ENCODE peak calls at places on chromosomes 3 and 15, in seven cellular contexts. R is mesendoderm; A is stimulated activated CD4-positive, alpha-beta T cell treated with anti-CD3 and anti-CD28 coated beads, Interleukin-4, amount 100 ng/mL, for 1 hour; I is HFFc6; U is cardiac muscle cell; C is NCI-H446; M is hypothalamus. V is an unnamed sample.

GRCh38 chr3:155079795-155080546 is at the start of gene MME:
- DNase-seq in U (peak), R (peak), A (no peak), M (no peak), I (peak), C (peak), V (peak)

GRCh38 chr3:72042397-72043211 is 257.7 kb upstream of the PROK2 start:
- DNase-seq in C (no peak), M (no peak), A (no peak), R (peak), I (peak), U (peak), V (no peak)

GRCh38 chr15:80429964-80430363 is 25.8 kb downstream of the ARNT2 start:
- DNase-seq in R (no peak), U (no peak), A (no peak), C (no peak), I (no peak), M (no peak), V (no peak)

GRCh38 chr3:150232992-150233451 is 175.1 kb upstream of the TSC22D2 start:
- DNase-seq in C (peak), U (peak), R (no peak), M (no peak), A (no peak), I (no peak), V (peak)

GRCh38 chr15:39781967-39782292 is 711 bp downstream of the FSIP1 start:
- DNase-seq in R (no peak), M (no peak), I (no peak), C (no peak), U (no peak), A (no peak), V (no peak)

GRCh38 chr3:154956815-154957214 is 123.3 kb upstream of the MME start:
- DNase-seq in A (no peak), R (no peak), C (no peak), M (no peak), I (no peak), U (no peak), V (no peak)

GRCh38 chr15:100878601-100879000 is 1.0 kb upstream of the ALDH1A3 start:
- DNase-seq in M (no peak), R (peak), I (no peak), A (no peak), U (no peak), C (no peak), V (no peak)

GRCh38 chr15:37078000-37078399 is 22.3 kb downstream of the MEIS2 start:
- DNase-seq in A (no peak), I (no peak), M (no peak), U (no peak), C (no peak), R (no peak), V (no peak)

GRCh38 chr3:48409291-48410201 is 20.3 kb downstream of the PLXNB1 start:
- DNase-seq in I (no peak), R (no peak), A (no peak), C (no peak), U (no peak), M (no peak), V (no peak)

GRCh38 chr3:129620828-129621605 is 14.5 kb upstream of the PLXND1 start:
- DNase-seq in U (no peak), M (no peak), C (no peak), I (no peak), R (no peak), A (no peak), V (no peak)

GRCh38 chr15:65530318-65531111 is at the start of gene HACD3:
- DNase-seq in U (peak), A (peak), M (peak), I (peak), C (peak), R (peak), V (peak)

GRCh38 chr15:44034933-44035624 is 160.0 kb downstream of the FRMD5 start:
- DNase-seq in C (peak), M (no peak), I (peak), R (no peak), A (no peak), U (peak), V (no peak)

GRCh38 chr3:184642623-184643308 is 69.1 kb downstream of the MAGEF1 start:
- DNase-seq in C (no peak), U (no peak), M (no peak), A (no peak), R (peak), I (no peak), V (no peak)

GRCh38 chr3:197117107-197117506 is 87.5 kb upstream of the MELTF start:
- DNase-seq in R (peak), A (no peak), I (peak), U (no peak), M (no peak), C (no peak), V (no peak)

GRCh38 chr15:87120555-87120954 is 1040.9 kb downstream of the AGBL1 start:
- DNase-seq in R (no peak), I (no peak), C (no peak), U (no peak), A (no peak), M (no peak), V (no peak)

GRCh38 chr15:25763206-25763880 is 99.8 kb downstream of the ATP10A start:
- DNase-seq in U (no peak), M (no peak), A (no peak), C (no peak), I (no peak), R (no peak), V (peak)

GRCh38 chr15:71495381-71495780 is 315.0 kb upstream of the NR2E3 start:
- DNase-seq in U (no peak), M (no peak), R (no peak), C (no peak), A (no peak), I (no peak), V (no peak)

GRCh38 chr3:79602385-79602784 is 165.4 kb downstream of the ROBO1 start:
- DNase-seq in U (no peak), M (no peak), C (no peak), I (no peak), A (no peak), R (peak), V (no peak)

GRCh38 chr15:51736646-51737537 is 563 bp downstream of the LYSMD2 start:
- DNase-seq in I (no peak), U (peak), C (peak), M (peak), A (peak), R (peak), V (peak)

GRCh38 chr15:44666208-44667038 is 3.0 kb upstream of the SPG11 start:
- DNase-seq in I (no peak), A (no peak), M (no peak), C (no peak), R (no peak), U (no peak), V (no peak)

GRCh38 chr3:45038096-45038455 is 12.0 kb downstream of the CLEC3B start:
- DNase-seq in C (no peak), U (no peak), M (no peak), R (no peak), A (no peak), I (no peak), V (no peak)

GRCh38 chr3:53161345-53161819 is 373 bp downstream of the PRKCD start:
- DNase-seq in C (no peak), M (no peak), I (no peak), R (no peak), U (no peak), A (peak), V (no peak)

GRCh38 chr3:161244538-161244937 is 23.4 kb downstream of the NMD3 start:
- DNase-seq in U (no peak), A (no peak), I (no peak), C (no peak), R (no peak), M (no peak), V (no peak)

GRCh38 chr3:71489315-71489761 is 94.2 kb downstream of the FOXP1 start:
- DNase-seq in A (no peak), U (no peak), M (no peak), R (no peak), C (no peak), I (no peak), V (no peak)

GRCh38 chr3:98440283-98440682 is 22.7 kb upstream of the OR5K1 start:
- DNase-seq in U (no peak), M (no peak), C (no peak), A (no peak), I (no peak), R (no peak), V (no peak)

GRCh38 chr15:49987198-49987785 is 131.7 kb downstream of the ATP8B4 start:
- DNase-seq in I (no peak), C (no peak), U (peak), A (no peak), R (no peak), M (no peak), V (no peak)

GRCh38 chr15:56957812-56958406 is 39.5 kb downstream of the TCF12 start:
- DNase-seq in I (no peak), C (no peak), R (peak), A (no peak), M (no peak), U (no peak), V (no peak)

GRCh38 chr15:45384700-45385099 is 6.4 kb upstream of the GATM start:
- DNase-seq in I (no peak), A (no peak), R (peak), C (no peak), U (no peak), M (no peak), V (no peak)

GRCh38 chr3:100136921-100137320 is 22.6 kb upstream of the FILIP1L start:
- DNase-seq in R (no peak), U (peak), M (no peak), I (no peak), A (no peak), C (no peak), V (no peak)

GRCh38 chr3:180870008-180870733 is 42.3 kb upstream of the FXR1 start:
- DNase-seq in M (no peak), C (no peak), R (peak), A (no peak), I (no peak), U (peak), V (no peak)